ENCODE peak calls at places on chromosomes 3 and 15, in seven cellular contexts. S is activated naive CD4-positive, alpha-beta T cell treated with anti-CD3 and anti-CD28 coated beads, Interleukin-2, amount 10 ng/mL, durations not matched to agents 7 days and 5 days; F is ecto neural progenitor cell; Y is AML-193; A is fibroblast of lung; C is non-pigmented ciliary epithelial cell; Z is lower lobe of right lung. T is an unnamed sample.

GRCh38 chr3:185605566-185605965 is 19.5 kb downstream of the SENP2 start:
- DNase-seq in Z (no peak), A (no peak), Y (no peak), C (no peak), F (no peak), S (no peak), T (no peak)

GRCh38 chr3:103393395-103394186 is 958.8 kb downstream of the ZPLD1 start:
- DNase-seq in S (no peak), A (peak), Z (no peak), C (no peak), Y (no peak), F (no peak), T (peak)

GRCh38 chr15:78906310-78906608 is 33.6 kb downstream of the MORF4L1 start:
- DNase-seq in Z (no peak), C (peak), Y (no peak), S (no peak), F (no peak), A (peak), T (no peak)

GRCh38 chr3:131077904-131078303 is 51.2 kb downstream of the NEK11 start:
- DNase-seq in Z (no peak), F (no peak), A (no peak), S (no peak), C (no peak), Y (no peak), T (no peak)

GRCh38 chr3:123244128-123244527 is 42.4 kb downstream of the SEC22A start:
- DNase-seq in F (no peak), Y (no peak), C (no peak), S (peak), Z (no peak), A (no peak), T (no peak)

GRCh38 chr3:68173230-68173629 is 518.8 kb upstream of the SUCLG2 start:
- DNase-seq in Z (no peak), Y (no peak), F (no peak), S (no peak), A (no peak), C (no peak), T (no peak)

GRCh38 chr15:30905821-30906220 is 2.1 kb downstream of the FAN1 start:
- DNase-seq in Z (no peak), S (no peak), Y (no peak), F (no peak), A (no peak), C (no peak), T (no peak)

GRCh38 chr15:85708402-85708932 is 86.3 kb downstream of the KLHL25 start:
- DNase-seq in S (no peak), F (no peak), Y (no peak), C (no peak), A (peak), Z (no peak), T (no peak)

GRCh38 chr3:10341901-10342398 is 21.0 kb upstream of the SEC13 start:
- DNase-seq in Z (no peak), Y (no peak), A (no peak), S (no peak), F (no peak), C (no peak), T (no peak)

GRCh38 chr3:20023663-20024417 is 11.8 kb upstream of the PP2D1 start:
- DNase-seq in F (no peak), A (no peak), S (no peak), Z (no peak), C (no peak), Y (peak), T (no peak)

GRCh38 chr15:65584241-65584640 is 26.7 kb downstream of the INTS14 start:
- DNase-seq in Y (no peak), F (no peak), C (no peak), S (no peak), A (no peak), Z (no peak), T (no peak)

GRCh38 chr3:32374788-32375595 is 16.7 kb upstream of the CMTM7 start:
- DNase-seq in C (no peak), S (peak), A (peak), Z (no peak), F (peak), Y (peak), T (peak)

GRCh38 chr3:177473184-177473583 is 275.9 kb upstream of the TBL1XR1 start:
- DNase-seq in A (peak), F (no peak), Y (no peak), Z (no peak), C (no peak), S (no peak), T (no peak)

GRCh38 chr3:27756877-27757276 is 34.8 kb upstream of the EOMES start:
- DNase-seq in S (no peak), C (no peak), Y (no peak), F (no peak), A (no peak), Z (no peak), T (no peak)

GRCh38 chr15:41934843-41935242 is 37.5 kb downstream of the EHD4 start:
- DNase-seq in S (peak), C (no peak), Z (peak), F (no peak), A (peak), Y (no peak), T (no peak)

GRCh38 chr3:42739401-42740158 is 33.5 kb downstream of the CCDC13 start:
- DNase-seq in S (no peak), Y (no peak), A (no peak), F (no peak), C (no peak), Z (no peak), T (no peak)

GRCh38 chr15:33975023-33975565 is 6.8 kb downstream of the CHRM5 start:
- DNase-seq in C (no peak), A (no peak), S (no peak), F (no peak), Z (no peak), Y (no peak), T (no peak)

GRCh38 chr3:41000471-41000870 is 198.8 kb upstream of the CTNNB1 start:
- DNase-seq in C (no peak), Y (no peak), F (no peak), A (peak), S (no peak), Z (no peak), T (peak)

GRCh38 chr3:43695443-43695842 is 4.7 kb downstream of the ABHD5 start:
- DNase-seq in F (no peak), Y (peak), C (no peak), A (peak), Z (no peak), S (no peak), T (peak)

GRCh38 chr3:172629470-172629869 is 81.4 kb downstream of the NCEH1 start:
- DNase-seq in Y (no peak), C (no peak), S (no peak), Z (no peak), F (no peak), A (peak), T (no peak)

T was measured in astrocyte of the cerebellum.